ENCODE peak calls at places on chromosome 7, in four cellular contexts. One of them, this sample, is unnamed.

GRCh38 chr7:76513817-76514799 is 3.8 kb downstream of the UPK3B start:
- DNase-seq in T follicular helper cell: no peak
- DNase-seq in A549: no peak
- DNase-seq in HS-5: no peak
- DNase-seq in this sample: no peak

GRCh38 chr7:79454325-79454960 is 976 bp upstream of the MAGI2 start:
- DNase-seq in HS-5: no peak
- DNase-seq in T follicular helper cell: no peak
- DNase-seq in A549: no peak
- DNase-seq in this sample: no peak

GRCh38 chr7:108189733-108190388 is 59.7 kb upstream of the LAMB4 start:
- DNase-seq in T follicular helper cell: no peak
- DNase-seq in A549: no peak
- DNase-seq in HS-5: no peak
- DNase-seq in this sample: no peak

GRCh38 chr7:22356010-22356854 is 722 bp downstream of the RAPGEF5 start:
- DNase-seq in HS-5: no peak
- DNase-seq in A549: no peak
- DNase-seq in T follicular helper cell: no peak
- DNase-seq in this sample: no peak

GRCh38 chr7:74039337-74039736 is 11.4 kb downstream of the ELN start:
- DNase-seq in HS-5: no peak
- DNase-seq in T follicular helper cell: no peak
- DNase-seq in A549: no peak
- DNase-seq in this sample: no peak

GRCh38 chr7:99505324-99505662 is 831 bp downstream of the ZKSCAN5 start:
- DNase-seq in T follicular helper cell: no peak
- DNase-seq in HS-5: no peak
- DNase-seq in A549: no peak
- DNase-seq in this sample: no peak

GRCh38 chr7:23117841-23118240 is 12.3 kb downstream of the KLHL7 start:
- DNase-seq in T follicular helper cell: no peak
- DNase-seq in A549: no peak
- DNase-seq in HS-5: no peak
- DNase-seq in this sample: no peak

GRCh38 chr7:80611779-80612178 is 26.7 kb upstream of the CD36 start:
- DNase-seq in A549: peak
- DNase-seq in T follicular helper cell: no peak
- DNase-seq in HS-5: no peak
- DNase-seq in this sample: no peak

GRCh38 chr7:38283809-38284208 is 10.4 kb upstream of the TARP start:
- DNase-seq in A549: no peak
- DNase-seq in HS-5: no peak
- DNase-seq in T follicular helper cell: no peak
- DNase-seq in this sample: no peak

GRCh38 chr7:136000288-136000913 is 23.2 kb upstream of the MTPN start:
- DNase-seq in A549: no peak
- DNase-seq in HS-5: no peak
- DNase-seq in T follicular helper cell: no peak
- DNase-seq in this sample: no peak